ENCODE peak calls at places on chromosomes 5 and 9, in nine cellular contexts. A is CD8-positive, alpha-beta T cell; K is cardiac muscle cell; O is OCI-LY7; J is PC-9; X is breast epithelium; E is body of pancreas; H is epithelial cell of esophagus; V is heart left ventricle. N is an unnamed sample.

GRCh38 chr9:120412425-120412951 is 167.5 kb downstream of the CDK5RAP2 start:
- DNase-seq in J (no peak), H (peak), X (no peak), O (no peak), A (no peak), K (peak), V (no peak), E (no peak), N (peak)

GRCh38 chr9:124197177-124198095 is 60.3 kb upstream of the NEK6 start:
- DNase-seq in K (no peak), X (peak), J (no peak), E (no peak), O (peak), V (no peak), A (no peak), H (no peak), N (no peak)

GRCh38 chr5:126692971-126693370 is 84.0 kb upstream of the LMNB1 start:
- DNase-seq in J (no peak), H (no peak), K (no peak), V (no peak), E (no peak), A (no peak), O (no peak), X (no peak), N (no peak)

GRCh38 chr5:109819878-109820277 is 130.2 kb downstream of the MAN2A1 start:
- DNase-seq in K (no peak), J (no peak), V (no peak), H (no peak), O (no peak), X (no peak), E (no peak), A (no peak), N (no peak)

GRCh38 chr9:102985162-102985900 is 9.8 kb upstream of the CYLC2 start:
- DNase-seq in K (no peak), X (no peak), V (no peak), J (no peak), A (no peak), E (no peak), O (no peak), H (no peak), N (no peak)

GRCh38 chr9:30140415-30140814 is 2244.0 kb upstream of the ACO1 start:
- DNase-seq in O (no peak), A (no peak), K (no peak), V (no peak), H (no peak), X (no peak), J (no peak), E (no peak), N (no peak)

GRCh38 chr9:136229096-136230065 is 16.2 kb downstream of the QSOX2 start:
- DNase-seq in K (no peak), E (no peak), H (no peak), J (no peak), A (no peak), V (no peak), O (no peak), X (no peak), N (no peak)

GRCh38 chr5:53362521-53362941 is 117.9 kb upstream of the FST start:
- DNase-seq in E (no peak), H (peak), X (no peak), J (peak), V (no peak), O (no peak), A (no peak), K (peak), N (peak)

GRCh38 chr5:176388003-176388340 is 426 bp downstream of the NOP16 start:
- DNase-seq in A (no peak), H (no peak), K (peak), E (no peak), V (no peak), J (no peak), X (no peak), O (peak), N (no peak)

GRCh38 chr5:134000116-134000515 is 4.7 kb downstream of the VDAC1 start:
- DNase-seq in H (no peak), V (peak), J (no peak), E (no peak), X (no peak), O (no peak), A (no peak), K (peak), N (no peak)

GRCh38 chr5:72166070-72166979 is 59.0 kb downstream of the MAP1B start:
- DNase-seq in H (peak), O (no peak), V (peak), X (peak), J (no peak), K (peak), A (no peak), E (peak), N (no peak)

GRCh38 chr9:90300901-90301688 is 341.5 kb downstream of the DIRAS2 start:
- DNase-seq in A (no peak), H (peak), V (peak), O (no peak), J (peak), E (no peak), X (no peak), K (peak), N (peak)

GRCh38 chr5:172542651-172543131 is 88.4 kb upstream of the SH3PXD2B start:
- DNase-seq in O (no peak), J (no peak), X (no peak), K (no peak), A (peak), H (no peak), E (no peak), V (no peak), N (no peak)

GRCh38 chr9:112601646-112602045 is 115.0 kb downstream of the KIAA1958 start:
- DNase-seq in O (no peak), H (peak), E (no peak), V (no peak), K (peak), J (no peak), A (no peak), X (no peak), N (peak)

GRCh38 chr5:78519198-78519941 is 129.2 kb downstream of the LHFPL2 start:
- DNase-seq in E (no peak), K (no peak), H (peak), J (no peak), A (no peak), X (no peak), V (no peak), O (no peak), N (no peak)

GRCh38 chr5:78514427-78515345 is 133.9 kb downstream of the LHFPL2 start:
- DNase-seq in O (no peak), A (no peak), K (no peak), H (peak), J (no peak), E (no peak), X (no peak), V (no peak), N (no peak)

GRCh38 chr5:78512440-78512839 is 136.1 kb downstream of the LHFPL2 start:
- DNase-seq in E (no peak), J (no peak), H (no peak), X (no peak), O (no peak), A (no peak), V (no peak), K (no peak), N (no peak)

GRCh38 chr5:78518365-78519197 is 130.0 kb downstream of the LHFPL2 start:
- DNase-seq in H (peak), X (no peak), A (no peak), V (peak), O (no peak), E (peak), K (peak), J (peak), N (peak)

GRCh38 chr5:78515665-78516064 is 132.9 kb downstream of the LHFPL2 start:
- DNase-seq in V (no peak), E (no peak), X (no peak), K (no peak), A (no peak), O (no peak), J (no peak), H (no peak), N (no peak)
- TF ChIP-seq CTCF in V (no peak), E (no peak), X (no peak), K (no peak), A (no peak), O (no peak), J (no peak), H (no peak), N (no peak)

GRCh38 chr9:2210201-2210600 is 195.1 kb downstream of the SMARCA2 start:
- DNase-seq in A (no peak), X (no peak), H (peak), V (no peak), O (no peak), K (no peak), E (no peak), J (no peak), N (no peak)

GRCh38 chr9:2213830-2214468 is 198.8 kb downstream of the SMARCA2 start:
- DNase-seq in H (no peak), A (no peak), K (no peak), E (no peak), V (no peak), X (no peak), O (no peak), J (no peak), N (no peak)

GRCh38 chr9:2208465-2208864 is 193.3 kb downstream of the SMARCA2 start:
- DNase-seq in H (no peak), X (no peak), K (no peak), J (no peak), A (no peak), V (peak), E (no peak), O (no peak), N (no peak)

GRCh38 chr9:2208991-2209390 is 193.8 kb downstream of the SMARCA2 start:
- DNase-seq in K (no peak), H (no peak), E (no peak), A (no peak), J (no peak), O (no peak), V (no peak), X (no peak), N (no peak)

GRCh38 chr9:2209400-2209799 is 194.3 kb downstream of the SMARCA2 start:
- DNase-seq in H (no peak), O (no peak), A (no peak), J (no peak), E (no peak), V (no peak), K (no peak), X (no peak), N (no peak)
- TF ChIP-seq CTCF in H (no peak), O (no peak), A (no peak), J (no peak), E (no peak), V (no peak), K (no peak), X (no peak), N (no peak)

GRCh38 chr5:180291943-180292831 is at the start of gene MAPK9:
- DNase-seq in E (peak), V (peak), H (peak), J (peak), O (peak), A (peak), K (peak), X (peak), N (no peak)
- TF ChIP-seq CTCF in E (no peak), V (no peak), H (no peak), J (no peak), O (peak), A (no peak), K (no peak), X (no peak), N (no peak)

DNA sequence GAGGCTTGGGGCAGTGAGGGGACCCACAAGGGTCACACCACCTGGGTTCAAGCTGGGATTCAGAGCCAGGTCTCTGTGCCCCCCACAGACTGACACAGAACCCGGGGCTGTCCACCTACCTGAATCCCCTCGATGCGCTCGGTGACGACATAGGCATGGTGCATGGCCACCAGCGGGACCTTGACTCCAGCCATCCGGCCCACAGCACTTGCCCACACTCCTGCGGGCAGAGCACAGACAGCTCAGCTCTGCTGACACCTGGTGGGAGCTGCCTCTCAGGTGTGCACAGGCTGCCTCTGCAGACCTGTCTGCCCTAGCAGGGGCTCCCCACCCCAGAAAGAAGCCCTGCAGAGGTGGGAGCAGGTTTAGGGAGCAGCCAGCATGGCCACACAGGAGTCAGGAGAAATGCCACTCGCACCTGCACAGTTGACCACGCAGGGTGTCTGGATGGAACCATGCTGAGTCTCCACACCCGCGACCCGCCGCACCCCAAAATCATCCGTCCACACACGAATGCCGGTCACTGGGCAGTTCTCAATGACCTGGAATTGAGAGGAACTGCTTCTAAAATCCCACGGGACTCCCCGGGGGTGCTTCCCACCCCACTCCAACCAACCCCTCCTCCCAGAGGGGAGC is 8.4 kb downstream of the SARDH start:
- DNase-seq in A (peak), X (peak), O (no peak), K (no peak), V (no peak), J (no peak), H (no peak), E (no peak), N (no peak)
- TF ChIP-seq CTCF in A (no peak), X (no peak), O (peak), K (no peak), V (no peak), J (peak), H (peak), E (no peak), N (no peak)

GRCh38 chr5:145350501-145350900 is 484.6 kb downstream of the PRELID2 start:
- DNase-seq in K (peak), J (no peak), O (no peak), E (no peak), X (no peak), V (no peak), A (no peak), H (peak), N (no peak)

GRCh38 chr5:145345883-145346282 is 489.3 kb downstream of the PRELID2 start:
- DNase-seq in H (peak), K (no peak), O (no peak), E (no peak), A (no peak), J (no peak), X (no peak), V (no peak), N (no peak)

GRCh38 chr5:145341842-145342241 is 493.3 kb downstream of the PRELID2 start:
- DNase-seq in K (peak), H (peak), X (no peak), J (no peak), E (no peak), V (no peak), A (no peak), O (no peak), N (no peak)

GRCh38 chr5:145347026-145347616 is 488.0 kb downstream of the PRELID2 start:
- DNase-seq in V (no peak), J (no peak), O (peak), A (no peak), H (peak), E (peak), X (no peak), K (peak), N (peak)
- TF ChIP-seq CTCF in V (peak), J (peak), O (peak), A (no peak), H (peak), E (peak), X (no peak), K (peak), N (peak)

GRCh38 chr9:117044241-117044640 is 357.1 kb downstream of the TRIM32 start:
- DNase-seq in V (no peak), O (no peak), X (no peak), H (no peak), K (no peak), A (no peak), E (no peak), J (no peak), N (no peak)

GRCh38 chr9:117043159-117043558 is 356.1 kb downstream of the TRIM32 start:
- DNase-seq in A (no peak), E (no peak), H (no peak), V (no peak), K (no peak), O (no peak), J (no peak), X (no peak), N (no peak)

DNA sequence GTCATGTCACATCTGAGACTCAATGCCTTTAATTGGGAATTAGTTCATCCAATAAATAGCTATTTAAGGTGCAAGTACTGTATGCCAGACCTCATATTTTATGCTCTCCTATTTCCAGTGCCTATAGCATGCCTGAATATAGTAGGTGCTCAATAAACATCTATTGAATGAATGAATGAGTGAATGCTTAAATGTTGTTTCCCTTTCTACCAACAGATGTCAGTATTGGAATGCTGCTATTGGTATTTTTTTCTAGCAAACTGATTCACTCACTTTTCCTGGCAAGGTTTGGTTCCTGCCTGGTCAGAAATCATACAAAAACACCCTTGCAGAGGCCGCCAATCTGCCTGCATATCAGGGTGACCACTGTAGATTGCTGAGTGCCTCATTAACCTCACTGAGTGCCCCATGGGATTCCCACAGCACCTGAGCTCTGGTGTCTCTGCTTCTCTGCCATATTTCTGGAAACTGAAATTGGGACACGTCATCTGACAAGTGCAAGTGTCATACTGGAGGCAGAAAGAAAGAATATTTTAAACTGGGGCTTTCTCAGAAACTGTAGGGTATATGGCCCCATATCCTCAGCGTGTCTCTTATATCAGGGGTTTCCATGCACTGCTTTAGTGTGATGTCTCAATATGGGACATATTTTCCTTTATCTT is 359.7 kb downstream of the TRIM32 start:
- DNase-seq in K (peak), H (no peak), O (no peak), E (no peak), V (no peak), A (no peak), X (no peak), J (no peak), N (no peak)
- TF ChIP-seq CTCF in K (peak), H (peak), O (peak), E (no peak), V (no peak), A (no peak), X (no peak), J (peak), N (peak)

GRCh38 chr9:15304620-15305019 is 2.4 kb downstream of the TTC39B start:
- DNase-seq in X (no peak), H (peak), K (no peak), E (no peak), V (no peak), J (no peak), A (no peak), O (no peak), N (no peak)

GRCh38 chr9:15307523-15307841 is 466 bp upstream of the TTC39B start:
- DNase-seq in H (no peak), O (no peak), A (no peak), X (no peak), J (no peak), V (no peak), K (no peak), E (no peak), N (no peak)

GRCh38 chr9:15308511-15308910 is 1.5 kb upstream of the TTC39B start:
- DNase-seq in V (no peak), X (no peak), O (no peak), J (no peak), E (no peak), A (no peak), H (peak), K (peak), N (peak)

GRCh38 chr9:15306068-15306756 is 804 bp downstream of the TTC39B start:
- DNase-seq in K (peak), E (peak), V (peak), O (no peak), H (peak), X (peak), A (peak), J (peak), N (no peak)

DNA sequence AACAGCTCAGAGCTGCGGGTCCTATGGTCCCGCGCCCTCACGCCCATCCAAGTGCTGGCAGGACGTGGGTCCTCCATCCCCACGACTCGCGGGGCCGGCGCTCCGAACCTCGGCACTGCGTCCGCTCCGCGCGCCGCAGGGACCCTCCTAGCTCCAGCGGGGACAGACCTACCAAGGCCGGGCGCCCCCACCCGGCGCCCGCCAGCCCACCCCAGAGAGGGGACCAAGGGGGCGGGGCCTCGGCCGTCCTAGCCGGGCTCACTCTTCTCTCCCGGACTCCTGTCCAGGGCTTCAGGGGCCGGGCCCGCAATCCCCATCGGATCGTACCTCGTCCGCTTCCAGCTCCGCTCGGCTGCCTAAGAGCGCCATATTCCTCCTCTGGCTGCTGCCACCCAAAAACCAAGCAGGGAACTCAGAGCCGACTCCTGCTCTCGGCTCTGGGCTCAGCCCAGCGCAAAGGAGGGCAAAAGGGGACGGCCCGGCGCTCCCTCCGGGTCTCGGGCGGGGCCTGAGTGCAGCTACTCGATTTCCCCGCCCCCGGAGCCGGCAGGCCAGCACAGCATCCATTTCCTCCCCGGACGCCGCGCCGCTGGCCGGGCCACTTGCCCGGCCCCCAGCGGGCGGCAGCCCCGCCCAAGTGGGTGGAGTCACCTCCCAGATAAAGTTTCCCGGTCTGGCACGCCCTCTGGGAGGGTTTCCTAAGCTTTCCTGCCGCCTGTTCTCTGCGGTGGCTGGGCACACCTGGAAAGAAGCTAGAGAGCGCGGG is at the start of gene TTC39B:
- DNase-seq in V (peak), H (peak), A (peak), J (peak), E (peak), X (peak), O (peak), K (peak), N (peak)
- TF ChIP-seq CTCF in V (peak), H (no peak), A (no peak), J (no peak), E (peak), X (no peak), O (no peak), K (no peak), N (no peak)

GRCh38 chr9:115395511-115396021 is 277.6 kb upstream of the TNC start:
- DNase-seq in K (peak), E (no peak), J (peak), H (peak), O (no peak), X (no peak), A (no peak), V (no peak), N (no peak)

GRCh38 chr9:115393976-115394775 is 276.2 kb upstream of the TNC start:
- DNase-seq in H (peak), A (no peak), K (peak), E (no peak), J (peak), V (no peak), X (no peak), O (no peak), N (no peak)

GRCh38 chr9:115397591-115398312 is 279.8 kb upstream of the TNC start:
- DNase-seq in A (no peak), O (no peak), H (no peak), X (no peak), V (no peak), J (no peak), K (no peak), E (no peak), N (no peak)

GRCh38 chr9:115398313-115398650 is 280.3 kb upstream of the TNC start:
- DNase-seq in X (no peak), V (no peak), E (no peak), A (no peak), K (no peak), O (no peak), H (no peak), J (no peak), N (no peak)

GRCh38 chr9:115396071-115396529 is 278.1 kb upstream of the TNC start:
- DNase-seq in J (no peak), K (peak), A (no peak), E (no peak), V (no peak), X (no peak), O (no peak), H (no peak), N (no peak)
- TF ChIP-seq CTCF in J (no peak), K (no peak), A (no peak), E (no peak), V (no peak), X (no peak), O (no peak), H (no peak), N (peak)